ENCODE peak calls at places on chromosomes 4 and X, in nine cellular contexts. One of them, this sample, is unnamed.

GRCh38 chr4:84944952-84945351 is 21.5 kb downstream of the WDFY3 start:
- DNase-seq in stomach: no peak
- DNase-seq in transverse colon: no peak
- DNase-seq in SK-N-DZ: no peak
- DNase-seq in stimulated activated CD8-positive, alpha-beta memory T cell treated with anti-CD3 and anti-CD28 coated beads, Interleukin-4, amount 100 ng/mL, for 4 hours: no peak
- DNase-seq in activated CD8-positive, alpha-beta T cell treated with anti-CD3 and anti-CD28 coated beads, Interleukin-2, amount 10 ng/mL, durations not matched to agents 7 days and 5 days: no peak
- DNase-seq in RWPE2: no peak
- DNase-seq in mesenchymal stem cell: peak
- DNase-seq in DMS79 treated with DMSO at 0.1 percent for 48 hours: no peak
- DNase-seq in this sample: no peak

GRCh38 chr4:525660-526059 is 26.6 kb downstream of the PIGG start:
- DNase-seq in stomach: no peak
- DNase-seq in transverse colon: no peak
- DNase-seq in SK-N-DZ: no peak
- DNase-seq in stimulated activated CD8-positive, alpha-beta memory T cell treated with anti-CD3 and anti-CD28 coated beads, Interleukin-4, amount 100 ng/mL, for 4 hours: no peak
- DNase-seq in activated CD8-positive, alpha-beta T cell treated with anti-CD3 and anti-CD28 coated beads, Interleukin-2, amount 10 ng/mL, durations not matched to agents 7 days and 5 days: no peak
- DNase-seq in RWPE2: no peak
- DNase-seq in mesenchymal stem cell: no peak
- DNase-seq in DMS79 treated with DMSO at 0.1 percent for 48 hours: no peak
- DNase-seq in this sample: no peak

GRCh38 chr4:1494416-1495315 is 88.4 kb upstream of the NKX1-1 start:
- DNase-seq in stomach: no peak
- DNase-seq in transverse colon: no peak
- DNase-seq in SK-N-DZ: no peak
- DNase-seq in stimulated activated CD8-positive, alpha-beta memory T cell treated with anti-CD3 and anti-CD28 coated beads, Interleukin-4, amount 100 ng/mL, for 4 hours: no peak
- DNase-seq in activated CD8-positive, alpha-beta T cell treated with anti-CD3 and anti-CD28 coated beads, Interleukin-2, amount 10 ng/mL, durations not matched to agents 7 days and 5 days: no peak
- DNase-seq in RWPE2: peak
- DNase-seq in mesenchymal stem cell: no peak
- DNase-seq in DMS79 treated with DMSO at 0.1 percent for 48 hours: no peak
- DNase-seq in this sample: no peak

GRCh38 chr4:3791910-3792542 is 25.8 kb downstream of the ADRA2C start:
- DNase-seq in stomach: peak
- DNase-seq in transverse colon: peak
- DNase-seq in SK-N-DZ: no peak
- DNase-seq in stimulated activated CD8-positive, alpha-beta memory T cell treated with anti-CD3 and anti-CD28 coated beads, Interleukin-4, amount 100 ng/mL, for 4 hours: no peak
- DNase-seq in activated CD8-positive, alpha-beta T cell treated with anti-CD3 and anti-CD28 coated beads, Interleukin-2, amount 10 ng/mL, durations not matched to agents 7 days and 5 days: peak
- DNase-seq in RWPE2: no peak
- DNase-seq in mesenchymal stem cell: no peak
- DNase-seq in DMS79 treated with DMSO at 0.1 percent for 48 hours: no peak
- DNase-seq in this sample: peak

GRCh38 chrX:155535866-155536265 is 76.9 kb downstream of the TMLHE start:
- DNase-seq in stomach: no peak
- DNase-seq in transverse colon: no peak
- DNase-seq in SK-N-DZ: no peak
- DNase-seq in stimulated activated CD8-positive, alpha-beta memory T cell treated with anti-CD3 and anti-CD28 coated beads, Interleukin-4, amount 100 ng/mL, for 4 hours: no peak
- DNase-seq in activated CD8-positive, alpha-beta T cell treated with anti-CD3 and anti-CD28 coated beads, Interleukin-2, amount 10 ng/mL, durations not matched to agents 7 days and 5 days: no peak
- DNase-seq in RWPE2: no peak
- DNase-seq in mesenchymal stem cell: no peak
- DNase-seq in DMS79 treated with DMSO at 0.1 percent for 48 hours: no peak
- DNase-seq in this sample: no peak

GRCh38 chr4:176400816-176401461 is 81.2 kb downstream of the SPCS3 start:
- DNase-seq in stomach: no peak
- DNase-seq in transverse colon: no peak
- DNase-seq in SK-N-DZ: no peak
- DNase-seq in stimulated activated CD8-positive, alpha-beta memory T cell treated with anti-CD3 and anti-CD28 coated beads, Interleukin-4, amount 100 ng/mL, for 4 hours: no peak
- DNase-seq in activated CD8-positive, alpha-beta T cell treated with anti-CD3 and anti-CD28 coated beads, Interleukin-2, amount 10 ng/mL, durations not matched to agents 7 days and 5 days: no peak
- DNase-seq in RWPE2: no peak
- DNase-seq in mesenchymal stem cell: peak
- DNase-seq in DMS79 treated with DMSO at 0.1 percent for 48 hours: no peak
- DNase-seq in this sample: no peak

GRCh38 chrX:22073928-22074327 is 41.8 kb downstream of the PHEX start:
- DNase-seq in stomach: no peak
- DNase-seq in transverse colon: no peak
- DNase-seq in SK-N-DZ: no peak
- DNase-seq in stimulated activated CD8-positive, alpha-beta memory T cell treated with anti-CD3 and anti-CD28 coated beads, Interleukin-4, amount 100 ng/mL, for 4 hours: no peak
- DNase-seq in activated CD8-positive, alpha-beta T cell treated with anti-CD3 and anti-CD28 coated beads, Interleukin-2, amount 10 ng/mL, durations not matched to agents 7 days and 5 days: no peak
- DNase-seq in RWPE2: no peak
- DNase-seq in mesenchymal stem cell: no peak
- DNase-seq in DMS79 treated with DMSO at 0.1 percent for 48 hours: no peak
- DNase-seq in this sample: no peak

GRCh38 chr4:146916479-146917076 is 29.1 kb downstream of the TTC29 start:
- DNase-seq in stomach: no peak
- DNase-seq in transverse colon: no peak
- DNase-seq in SK-N-DZ: peak
- DNase-seq in stimulated activated CD8-positive, alpha-beta memory T cell treated with anti-CD3 and anti-CD28 coated beads, Interleukin-4, amount 100 ng/mL, for 4 hours: no peak
- DNase-seq in activated CD8-positive, alpha-beta T cell treated with anti-CD3 and anti-CD28 coated beads, Interleukin-2, amount 10 ng/mL, durations not matched to agents 7 days and 5 days: peak
- DNase-seq in RWPE2: no peak
- DNase-seq in mesenchymal stem cell: peak
- DNase-seq in DMS79 treated with DMSO at 0.1 percent for 48 hours: no peak
- DNase-seq in this sample: peak

GRCh38 chrX:41332988-41333743 is 796 bp upstream of the DDX3X start:
- DNase-seq in stomach: peak
- DNase-seq in transverse colon: peak
- DNase-seq in SK-N-DZ: peak
- DNase-seq in stimulated activated CD8-positive, alpha-beta memory T cell treated with anti-CD3 and anti-CD28 coated beads, Interleukin-4, amount 100 ng/mL, for 4 hours: peak
- DNase-seq in activated CD8-positive, alpha-beta T cell treated with anti-CD3 and anti-CD28 coated beads, Interleukin-2, amount 10 ng/mL, durations not matched to agents 7 days and 5 days: peak
- DNase-seq in RWPE2: peak
- DNase-seq in mesenchymal stem cell: peak
- DNase-seq in DMS79 treated with DMSO at 0.1 percent for 48 hours: peak
- DNase-seq in this sample: peak

GRCh38 chrX:24285082-24285481 is 28.8 kb downstream of the SUPT20HL2 start:
- DNase-seq in stomach: no peak
- DNase-seq in transverse colon: no peak
- DNase-seq in SK-N-DZ: no peak
- DNase-seq in stimulated activated CD8-positive, alpha-beta memory T cell treated with anti-CD3 and anti-CD28 coated beads, Interleukin-4, amount 100 ng/mL, for 4 hours: no peak
- DNase-seq in activated CD8-positive, alpha-beta T cell treated with anti-CD3 and anti-CD28 coated beads, Interleukin-2, amount 10 ng/mL, durations not matched to agents 7 days and 5 days: no peak
- DNase-seq in RWPE2: no peak
- DNase-seq in mesenchymal stem cell: no peak
- DNase-seq in DMS79 treated with DMSO at 0.1 percent for 48 hours: no peak
- DNase-seq in this sample: no peak

GRCh38 chrX:41332408-41332987 is 1.5 kb upstream of the DDX3X start:
- DNase-seq in stomach: peak
- DNase-seq in transverse colon: peak
- DNase-seq in SK-N-DZ: no peak
- DNase-seq in stimulated activated CD8-positive, alpha-beta memory T cell treated with anti-CD3 and anti-CD28 coated beads, Interleukin-4, amount 100 ng/mL, for 4 hours: no peak
- DNase-seq in activated CD8-positive, alpha-beta T cell treated with anti-CD3 and anti-CD28 coated beads, Interleukin-2, amount 10 ng/mL, durations not matched to agents 7 days and 5 days: peak
- DNase-seq in RWPE2: no peak
- DNase-seq in mesenchymal stem cell: no peak
- DNase-seq in DMS79 treated with DMSO at 0.1 percent for 48 hours: peak
- DNase-seq in this sample: peak

GRCh38 chr4:52244773-52245360 is 193.8 kb downstream of the SPATA18 start:
- DNase-seq in stomach: no peak
- DNase-seq in transverse colon: no peak
- DNase-seq in SK-N-DZ: peak
- DNase-seq in stimulated activated CD8-positive, alpha-beta memory T cell treated with anti-CD3 and anti-CD28 coated beads, Interleukin-4, amount 100 ng/mL, for 4 hours: no peak
- DNase-seq in activated CD8-positive, alpha-beta T cell treated with anti-CD3 and anti-CD28 coated beads, Interleukin-2, amount 10 ng/mL, durations not matched to agents 7 days and 5 days: no peak
- DNase-seq in RWPE2: no peak
- DNase-seq in mesenchymal stem cell: no peak
- DNase-seq in DMS79 treated with DMSO at 0.1 percent for 48 hours: peak
- DNase-seq in this sample: no peak

GRCh38 chr4:84503495-84504437 is 4.7 kb upstream of the NKX6-1 start:
- DNase-seq in stomach: no peak
- DNase-seq in transverse colon: no peak
- DNase-seq in SK-N-DZ: peak
- DNase-seq in stimulated activated CD8-positive, alpha-beta memory T cell treated with anti-CD3 and anti-CD28 coated beads, Interleukin-4, amount 100 ng/mL, for 4 hours: no peak
- DNase-seq in activated CD8-positive, alpha-beta T cell treated with anti-CD3 and anti-CD28 coated beads, Interleukin-2, amount 10 ng/mL, durations not matched to agents 7 days and 5 days: peak
- DNase-seq in RWPE2: no peak
- DNase-seq in mesenchymal stem cell: peak
- DNase-seq in DMS79 treated with DMSO at 0.1 percent for 48 hours: peak
- DNase-seq in this sample: peak